ENCODE peak calls at places on chromosomes 7 and 10, in nine cellular contexts. C, J, O, R, I, L, Q, G and T are unnamed samples.

GRCh38 chr10:122157451-122157850 is 113.6 kb upstream of the BTBD16 start:
- DNase-seq in C (no peak), J (no peak), O (no peak), R (no peak), I (no peak), L (no peak), Q (no peak), G (no peak), T (no peak)

GRCh38 chr10:97676770-97677581 is 10.1 kb downstream of the AVPI1 start:
- DNase-seq in C (peak; percentile 69), J (peak; percentile 11), O (peak; percentile 53), R (no peak), I (no peak), L (peak; percentile 57), Q (peak; percentile 71), G (peak; percentile 41), T (peak; percentile 77)

GRCh38 chr7:107830410-107830809 is 27.4 kb upstream of the SLC26A3 start:
- DNase-seq in C (no peak), J (no peak), O (no peak), R (no peak), I (no peak), L (no peak), Q (no peak), G (no peak), T (no peak)

GRCh38 chr7:55005241-55005836 is 13.5 kb upstream of the EGFR start:
- DNase-seq in C (no peak), J (no peak), O (no peak), R (no peak), I (no peak), L (no peak), Q (no peak), G (no peak), T (no peak)

GRCh38 chr10:26567349-26567721 is 129.2 kb downstream of the APBB1IP start:
- DNase-seq in C (no peak), J (no peak), O (no peak), R (no peak), I (no peak), L (no peak), Q (peak; percentile 21), G (no peak), T (no peak)

GRCh38 chr7:17706734-17707133 is 233.6 kb downstream of the SNX13 start:
- DNase-seq in C (peak; percentile 22), J (no peak), O (peak; percentile 16), R (no peak), I (peak; percentile 18), L (peak; percentile 76), Q (peak; percentile 48), G (peak; percentile 42), T (peak; percentile 35)

GRCh38 chr7:48042216-48042615 is 6.9 kb downstream of the C7orf57 start:
- DNase-seq in C (no peak), J (no peak), O (no peak), R (no peak), I (no peak), L (no peak), Q (no peak), G (no peak), T (no peak)

GRCh38 chr7:23895666-23896096 is 185.7 kb downstream of the STK31 start:
- DNase-seq in C (no peak), J (no peak), O (no peak), R (no peak), I (no peak), L (no peak), Q (no peak), G (no peak), T (no peak)

GRCh38 chr10:127534511-127534910 is 14.6 kb upstream of the NPS start:
- DNase-seq in C (no peak), J (no peak), O (no peak), R (no peak), I (no peak), L (no peak), Q (no peak), G (no peak), T (no peak)

GRCh38 chr10:132459252-132460028 is 62.4 kb downstream of the PWWP2B start:
- DNase-seq in C (no peak), J (no peak), O (peak; percentile 71), R (no peak), I (no peak), L (no peak), Q (no peak), G (peak; percentile 63), T (peak; percentile 32)